ENCODE peak calls at places on chromosomes 12 and 14, in five cellular contexts. X, T, L, K and W are unnamed samples. For H3K4me1 and H3K27me3, the result is how much of the 10 kb centered on the place peaks cover.

GRCh38 chr12:886206-886605 is 63.3 kb downstream of the RAD52 start:
- DNase-seq in L (no peak), T (no peak), X (no peak), K (no peak), W (no peak)

GRCh38 chr14:50012644-50013043 is 103.7 kb downstream of the VCPKMT start:
- DNase-seq in K (no peak), T (no peak), L (no peak), X (no peak), W (no peak)

GRCh38 chr12:3157581-3158328 is 80.6 kb downstream of the TSPAN9 start:
- DNase-seq in K (no peak), L (no peak), T (no peak), X (no peak), W (no peak)

GRCh38 chr14:103201801-103202200 is 78.5 kb downstream of the TNFAIP2 start:
- DNase-seq in T (no peak), L (no peak), K (no peak), X (no peak), W (no peak)

GRCh38 chr12:30979371-30980259 is 53.1 kb downstream of the TSPAN11 start:
- DNase-seq in X (no peak), T (no peak), L (peak), K (no peak), W (no peak)

GRCh38 chr12:26870491-26871419 is 37.8 kb upstream of the ITPR2 start:
- DNase-seq in T (peak), X (no peak), L (peak), K (peak), W (no peak)

GRCh38 chr12:3604281-3604680 is 113.3 kb downstream of the PRMT8 start:
- DNase-seq in L (no peak), K (no peak), T (no peak), X (no peak), W (no peak)

GRCh38 chr14:61891251-61891650 is 129.0 kb downstream of the SNAPC1 start:
- DNase-seq in K (no peak), X (no peak), L (peak), T (no peak), W (no peak)

GRCh38 chr14:106831322-106831720 is 1304.9 kb downstream of the TMEM121 start:
- DNase-seq in T (peak), X (peak), L (no peak), K (no peak), W (no peak)

GRCh38 chr12:44154128-44154527 is 318.2 kb downstream of the TMEM117 start:
- DNase-seq in T (no peak), X (no peak), K (no peak), L (peak), W (no peak)

DNA sequence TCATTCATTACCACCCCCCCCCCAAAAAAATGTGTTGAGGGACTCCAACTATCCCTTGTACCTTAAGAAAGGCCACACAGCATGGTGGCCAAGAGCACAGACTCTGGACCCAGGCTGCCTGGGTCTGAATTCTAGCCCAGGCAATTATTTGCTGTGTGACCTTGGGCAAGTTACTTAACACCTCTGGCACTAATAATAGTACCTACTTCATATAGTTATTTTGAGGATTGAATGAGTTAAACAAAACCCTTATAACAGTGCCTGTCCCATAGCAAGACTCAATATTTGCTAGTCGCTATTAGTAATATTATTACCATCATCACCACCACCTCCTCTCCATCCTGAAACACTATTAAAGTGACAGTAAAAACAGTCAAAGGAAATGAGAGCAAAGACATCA is 37.2 kb downstream of the NT5DC3 start:
- DNase-seq in X (no peak), K (no peak), T (no peak), L (no peak), W (no peak)
- H3K4me1 ChIP-seq in X (under half), K (under half), T (under half), L (under half), W (under half)

GRCh38 chr12:5581616-5582367 is 149.9 kb downstream of the NTF3 start:
- DNase-seq in T (no peak), L (peak), K (no peak), X (no peak), W (no peak)
- H3K4me3 ChIP-seq in T (no peak), L (no peak), K (no peak), X (no peak), W (no peak)

GRCh38 chr14:99855271-99855670 is 62.1 kb downstream of the EML1 start:
- DNase-seq in L (no peak), K (no peak), X (no peak), T (no peak), W (no peak)

GRCh38 chr14:99853206-99853605 is 60.0 kb downstream of the EML1 start:
- DNase-seq in X (no peak), K (no peak), T (no peak), L (no peak), W (no peak)

GRCh38 chr14:99857551-99857950 is 64.3 kb downstream of the EML1 start:
- DNase-seq in T (no peak), X (no peak), L (no peak), K (no peak), W (no peak)

GRCh38 chr14:99850705-99851104 is 57.5 kb downstream of the EML1 start:
- DNase-seq in K (no peak), X (no peak), L (no peak), T (no peak), W (no peak)

GRCh38 chr14:99854831-99855230 is 61.6 kb downstream of the EML1 start:
- DNase-seq in L (no peak), K (no peak), X (no peak), T (no peak), W (no peak)
- H3K27me3 ChIP-seq in L (under half), K (under half), X (under half), T (under half), W (under half)

GRCh38 chr12:13193403-13194100 is 3.0 kb upstream of the EMP1 start:
- DNase-seq in T (no peak), L (no peak), K (no peak), X (no peak), W (no peak)

GRCh38 chr12:13187399-13187798 is 9.1 kb upstream of the EMP1 start:
- DNase-seq in T (no peak), X (no peak), L (no peak), K (no peak), W (no peak)

GRCh38 chr12:13189254-13189653 is 7.3 kb upstream of the EMP1 start:
- DNase-seq in L (no peak), K (no peak), X (no peak), T (no peak), W (no peak)

GRCh38 chr12:13192719-13193118 is 3.8 kb upstream of the EMP1 start:
- DNase-seq in T (no peak), L (no peak), X (no peak), K (no peak), W (no peak)

DNA sequence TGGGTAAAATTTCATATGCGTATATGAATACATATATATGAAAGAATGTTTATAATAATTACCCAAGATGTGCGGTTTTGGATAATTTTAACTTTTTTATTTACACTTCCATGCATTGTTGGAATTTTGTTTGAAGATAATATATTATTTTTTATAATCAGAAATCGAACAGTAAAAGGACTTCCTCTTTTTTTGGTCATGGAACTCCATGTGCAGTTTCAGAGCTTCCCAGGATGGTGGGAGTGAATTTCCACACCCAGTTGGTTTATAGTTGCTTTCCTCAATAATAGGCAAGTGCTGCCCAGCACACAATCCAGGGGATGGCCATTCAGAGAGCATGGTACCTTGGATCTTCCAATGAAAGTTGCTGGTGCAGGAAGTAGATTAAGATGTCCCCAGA is 6.3 kb upstream of the EMP1 start:
- DNase-seq in K (no peak), T (no peak), L (no peak), X (no peak), W (no peak)
- H3K4me1 ChIP-seq in K (under half), T (under half), L (under half), X (under half), W (under half)

DNA sequence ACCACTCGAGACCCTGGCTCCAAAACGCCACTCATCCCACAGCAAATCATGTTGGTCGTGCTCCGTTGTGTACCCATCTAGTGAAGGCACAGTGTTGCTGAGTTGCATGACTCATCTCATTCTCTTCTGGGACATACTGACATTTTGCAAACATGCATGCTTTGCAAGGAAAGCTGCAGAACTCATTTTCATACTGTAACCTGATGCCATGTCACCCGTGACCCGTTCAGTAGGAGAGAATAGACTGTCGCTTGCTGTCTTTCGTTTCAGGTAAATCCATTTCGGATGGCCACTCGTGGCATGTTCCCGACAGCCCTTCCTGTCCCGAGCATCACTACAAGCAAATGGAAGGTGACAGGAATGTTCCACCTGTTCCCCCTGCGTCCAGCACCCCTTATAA is 78.2 kb downstream of the ESR2 start:
- DNase-seq in T (no peak), X (no peak), L (no peak), K (no peak), W (no peak)
- H3K4me3 ChIP-seq in T (no peak), X (no peak), L (no peak), K (no peak), W (no peak)

DNA sequence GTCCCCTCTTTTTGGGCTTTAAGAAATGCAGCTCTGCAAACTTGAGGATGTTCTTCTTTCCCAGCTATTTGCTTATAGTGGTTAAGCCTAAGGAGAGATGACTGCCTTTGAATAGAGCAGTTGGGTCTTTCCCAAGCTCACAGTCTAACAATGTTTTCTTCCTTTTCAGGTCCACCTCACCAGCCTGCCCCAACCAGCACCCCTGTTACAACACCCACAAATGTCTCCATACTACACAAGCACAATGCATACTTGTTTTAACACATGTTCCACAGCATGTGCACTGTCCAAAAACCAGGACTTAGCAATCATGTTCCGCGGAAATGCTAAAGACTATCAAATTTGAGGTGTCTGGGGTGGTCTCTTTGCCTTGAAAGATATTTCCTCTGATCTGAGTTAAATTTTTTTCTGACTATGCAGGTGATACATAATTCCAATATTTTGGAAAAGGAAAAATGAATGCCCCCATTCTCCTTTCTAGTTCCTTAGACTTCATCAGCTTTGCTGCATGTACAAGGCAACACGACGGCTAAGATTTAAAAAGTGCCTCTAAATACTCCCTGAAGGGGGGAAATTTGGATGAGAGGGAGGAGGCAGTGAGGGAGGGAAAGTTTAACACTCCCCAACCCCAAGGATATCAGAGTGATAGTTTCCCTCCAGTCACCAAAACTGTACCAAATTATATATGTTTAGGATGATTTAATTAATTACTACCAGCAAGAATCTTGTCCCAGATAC is 6.6 kb upstream of the HOXC13 start:
- DNase-seq in L (no peak), X (peak), T (no peak), K (no peak), W (no peak)
- H3K27me3 ChIP-seq in L (half or more), X (half or more), T (half or more), K (half or more), W (half or more)